ENCODE peak calls at places on chromosomes 12 and 14, in six cellular contexts. U is NCI-H1436, G is G401, J is K562, R is adipocyte, B is HEK293T. I is an unnamed sample.

GRCh38 chr12:30862486-30862885 is 64.1 kb upstream of the TSPAN11 start:
- DNase-seq in U (no peak), G (no peak), J (no peak), R (no peak), B (no peak), I (no peak)

GRCh38 chr12:12474931-12475485 is 87.7 kb downstream of the DUSP16 start:
- DNase-seq in U (no peak), G (no peak), J (peak; percentile 35), R (no peak), B (no peak), I (no peak)

GRCh38 chr12:31456562-31456961 is 130.6 kb upstream of the SINHCAF start:
- DNase-seq in U (no peak), G (no peak), J (no peak), R (no peak), B (no peak), I (no peak)

GRCh38 chr14:29126361-29126760 is 359.8 kb downstream of the FOXG1 start:
- DNase-seq in U (no peak), G (no peak), J (no peak), R (peak; percentile 29), B (no peak), I (no peak)

GRCh38 chr12:62301799-62302133 is 41.6 kb downstream of the USP15 start:
- DNase-seq in U (no peak), G (no peak), J (no peak), R (no peak), B (no peak), I (no peak)

GRCh38 chr12:65327207-65328076 is 49.0 kb downstream of the MSRB3 start:
- DNase-seq in U (no peak), G (peak; percentile 68), J (no peak), R (peak; percentile 87), B (no peak), I (no peak)

GRCh38 chr12:126663304-126664094 is 1598.3 kb downstream of the AACS start:
- DNase-seq in U (peak; percentile 7), G (no peak), J (peak; percentile 51), R (no peak), B (peak; percentile 40), I (no peak)

GRCh38 chr14:64720190-64720589 is 16.0 kb downstream of the PLEKHG3 start:
- DNase-seq in U (no peak), G (no peak), J (no peak), R (no peak), B (peak; percentile 36), I (peak; percentile 65)

GRCh38 chr14:77043177-77043983 is 14.9 kb upstream of the IRF2BPL start:
- DNase-seq in U (no peak), G (no peak), J (no peak), R (peak; percentile 81), B (no peak), I (no peak)

GRCh38 chr12:25054783-25055144 is 105.9 kb upstream of the BCAT1 start:
- DNase-seq in U (no peak), G (no peak), J (no peak), R (peak; percentile 10), B (no peak), I (no peak)

GRCh38 chr14:102573591-102574046 is 18.8 kb upstream of the RCOR1 start:
- DNase-seq in U (no peak), G (no peak), J (no peak), R (no peak), B (no peak), I (no peak)

GRCh38 chr12:132806857-132807256 is 21.8 kb downstream of the GOLGA3 start:
- DNase-seq in U (no peak), G (no peak), J (no peak), R (no peak), B (no peak), I (no peak)

GRCh38 chr12:7241404-7242005 is 52.0 kb downstream of the PEX5 start:
- DNase-seq in U (no peak), G (no peak), J (peak; percentile 38), R (no peak), B (no peak), I (no peak)

GRCh38 chr14:90839024-90839888 is 23.0 kb upstream of the TTC7B start:
- DNase-seq in U (no peak), G (no peak), J (no peak), R (peak; percentile 41), B (no peak), I (no peak)

GRCh38 chr12:57837779-57838562 is 8.6 kb downstream of the CTDSP2 start:
- DNase-seq in U (no peak), G (no peak), J (no peak), R (peak; percentile 64), B (no peak), I (no peak)

GRCh38 chr12:62692884-62693283 is 226.3 kb downstream of the MON2 start:
- DNase-seq in U (no peak), G (no peak), J (no peak), R (peak; percentile 23), B (no peak), I (no peak)

GRCh38 chr12:53484686-53485567 is 14.3 kb downstream of the MAP3K12 start:
- DNase-seq in U (no peak), G (no peak), J (no peak), R (no peak), B (no peak), I (no peak)

GRCh38 chr12:113486722-113487121 is 15.1 kb upstream of the LHX5 start:
- DNase-seq in U (no peak), G (no peak), J (no peak), R (no peak), B (no peak), I (no peak)

GRCh38 chr12:20142295-20142694 is 226.0 kb upstream of the PDE3A start:
- DNase-seq in U (no peak), G (no peak), J (no peak), R (peak; percentile 56), B (no peak), I (no peak)

GRCh38 chr12:117139025-117139717 is 40.0 kb upstream of the TESC start:
- DNase-seq in U (no peak), G (no peak), J (no peak), R (no peak), B (no peak), I (no peak)

I was measured in HuH-7.5.